ENCODE peak calls at places on chromosomes 3 and 15, in six cellular contexts. One of them, this sample, is unnamed.
A peak's percentile ranks its signal among the peaks of the same experiment; 100 is the strongest.

GRCh38 chr15:74428442-74428787 is 5.3 kb downstream of the SEMA7A start:
- DNase-seq in pancreas: no peak
- DNase-seq in heart left ventricle: no peak
- DNase-seq in neural progenitor cell: no peak
- DNase-seq in CD8-positive, alpha-beta T cell: no peak
- DNase-seq in left ventricle myocardium inferior: no peak
- DNase-seq in this sample: no peak

GRCh38 chr15:25582886-25583285 is 144.1 kb upstream of the UBE3A start:
- DNase-seq in pancreas: no peak
- DNase-seq in heart left ventricle: no peak
- DNase-seq in neural progenitor cell: no peak
- DNase-seq in CD8-positive, alpha-beta T cell: no peak
- DNase-seq in left ventricle myocardium inferior: no peak
- DNase-seq in this sample: no peak

GRCh38 chr3:4740397-4741105 is 238.7 kb upstream of the BHLHE40 start:
- DNase-seq in pancreas: no peak
- DNase-seq in heart left ventricle: peak; percentile 52
- DNase-seq in neural progenitor cell: no peak
- DNase-seq in CD8-positive, alpha-beta T cell: no peak
- DNase-seq in left ventricle myocardium inferior: no peak
- DNase-seq in this sample: no peak

GRCh38 chr3:28699283-28699682 is 350.7 kb upstream of the AZI2 start:
- DNase-seq in pancreas: peak; percentile 31
- DNase-seq in heart left ventricle: no peak
- DNase-seq in neural progenitor cell: no peak
- DNase-seq in CD8-positive, alpha-beta T cell: no peak
- DNase-seq in left ventricle myocardium inferior: no peak
- DNase-seq in this sample: no peak

GRCh38 chr15:76973906-76974305 is 21.0 kb upstream of the PSTPIP1 start:
- DNase-seq in pancreas: no peak
- DNase-seq in heart left ventricle: no peak
- DNase-seq in neural progenitor cell: no peak
- DNase-seq in CD8-positive, alpha-beta T cell: no peak
- DNase-seq in left ventricle myocardium inferior: no peak
- DNase-seq in this sample: no peak

GRCh38 chr3:65729973-65730372 is 308.7 kb downstream of the MAGI1 start:
- DNase-seq in pancreas: no peak
- DNase-seq in heart left ventricle: no peak
- DNase-seq in neural progenitor cell: no peak
- DNase-seq in CD8-positive, alpha-beta T cell: no peak
- DNase-seq in left ventricle myocardium inferior: no peak
- DNase-seq in this sample: no peak

GRCh38 chr3:143627336-143627735 is 220.9 kb downstream of the SLC9A9 start:
- DNase-seq in pancreas: no peak
- DNase-seq in heart left ventricle: no peak
- DNase-seq in neural progenitor cell: no peak
- DNase-seq in CD8-positive, alpha-beta T cell: no peak
- DNase-seq in left ventricle myocardium inferior: no peak
- DNase-seq in this sample: no peak

GRCh38 chr3:170740726-170741591 is 129.0 kb downstream of the RPL22L1 start:
- DNase-seq in pancreas: no peak
- DNase-seq in heart left ventricle: peak; percentile 46
- DNase-seq in neural progenitor cell: no peak
- DNase-seq in CD8-positive, alpha-beta T cell: no peak
- DNase-seq in left ventricle myocardium inferior: peak; percentile 33
- DNase-seq in this sample: no peak

GRCh38 chr3:149815318-149815717 is 2.3 kb downstream of the RNF13 start:
- DNase-seq in pancreas: no peak
- DNase-seq in heart left ventricle: no peak
- DNase-seq in neural progenitor cell: no peak
- DNase-seq in CD8-positive, alpha-beta T cell: no peak
- DNase-seq in left ventricle myocardium inferior: no peak
- DNase-seq in this sample: no peak

DNA sequence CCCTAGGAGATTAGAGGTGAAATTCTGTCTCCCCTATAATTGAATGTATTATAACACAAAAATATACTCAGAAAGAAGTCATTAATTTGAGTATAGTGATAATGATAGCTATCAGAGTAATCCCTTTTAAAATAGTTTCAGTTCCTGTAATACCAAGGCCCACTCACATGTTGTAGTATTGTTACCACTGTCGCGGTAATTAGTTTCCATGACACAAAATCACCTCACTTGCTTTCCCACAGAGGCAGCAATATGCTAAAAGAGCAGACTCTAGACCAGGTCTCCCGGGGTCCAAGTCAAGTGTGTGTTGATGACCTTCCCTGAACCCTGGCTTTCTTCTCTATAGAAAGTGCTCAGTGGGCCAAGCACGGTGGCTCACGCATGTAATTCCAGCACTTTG is 39.5 kb upstream of the NSMCE3 start:
- DNase-seq in pancreas: no peak
- DNase-seq in heart left ventricle: no peak
- DNase-seq in neural progenitor cell: no peak
- DNase-seq in CD8-positive, alpha-beta T cell: no peak
- DNase-seq in left ventricle myocardium inferior: no peak
- DNase-seq in this sample: no peak
- H3K27me3 ChIP-seq in pancreas: no peaks in the 10 kb centered on the region
- H3K27me3 ChIP-seq in heart left ventricle: no peaks in the 10 kb centered on the region
- H3K27me3 ChIP-seq in neural progenitor cell: no peaks in the 10 kb centered on the region
- H3K27me3 ChIP-seq in CD8-positive, alpha-beta T cell: no peaks in the 10 kb centered on the region
- H3K27me3 ChIP-seq in left ventricle myocardium inferior: peaks cover 42% of the 10 kb centered on the region
- H3K27me3 ChIP-seq in this sample: peaks cover 3% of the 10 kb centered on the region

GRCh38 chr3:110383356-110383755 is 688.3 kb upstream of the NECTIN3 start:
- DNase-seq in pancreas: no peak
- DNase-seq in heart left ventricle: no peak
- DNase-seq in neural progenitor cell: no peak
- DNase-seq in CD8-positive, alpha-beta T cell: no peak
- DNase-seq in left ventricle myocardium inferior: no peak
- DNase-seq in this sample: no peak
- H3K4me3 ChIP-seq in pancreas: no peak overlapping the region
- H3K4me3 ChIP-seq in heart left ventricle: no peak overlapping the region
- H3K4me3 ChIP-seq in neural progenitor cell: no peak overlapping the region
- H3K4me3 ChIP-seq in CD8-positive, alpha-beta T cell: no peak overlapping the region
- H3K4me3 ChIP-seq in left ventricle myocardium inferior: no peak overlapping the region
- H3K4me3 ChIP-seq in this sample: no peak overlapping the region

GRCh38 chr15:40297356-40297755 is 10.4 kb downstream of the PLCB2 start:
- DNase-seq in pancreas: peak; percentile 38
- DNase-seq in heart left ventricle: no peak
- DNase-seq in neural progenitor cell: no peak
- DNase-seq in CD8-positive, alpha-beta T cell: no peak
- DNase-seq in left ventricle myocardium inferior: no peak
- DNase-seq in this sample: no peak
- H3K4me1 ChIP-seq in pancreas: peaks cover 5% of the 10 kb centered on the region
- H3K4me1 ChIP-seq in heart left ventricle: peaks cover 51% of the 10 kb centered on the region
- H3K4me1 ChIP-seq in neural progenitor cell: peaks cover 17% of the 10 kb centered on the region
- H3K4me1 ChIP-seq in CD8-positive, alpha-beta T cell: no peaks in the 10 kb centered on the region
- H3K4me1 ChIP-seq in left ventricle myocardium inferior: peaks cover 50% of the 10 kb centered on the region
- H3K4me1 ChIP-seq in this sample: no peaks in the 10 kb centered on the region

GRCh38 chr15:29822100-29822684 is at the start of gene TJP1:
- DNase-seq in pancreas: peak; percentile 88
- DNase-seq in heart left ventricle: peak; percentile 89
- DNase-seq in neural progenitor cell: peak; percentile 94
- DNase-seq in CD8-positive, alpha-beta T cell: no peak
- DNase-seq in left ventricle myocardium inferior: peak; percentile 82
- DNase-seq in this sample: no peak

GRCh38 chr15:29822685-29823459 is 604 bp upstream of the TJP1 start:
- DNase-seq in pancreas: peak; percentile 87
- DNase-seq in heart left ventricle: peak; percentile 79
- DNase-seq in neural progenitor cell: peak; percentile 31
- DNase-seq in CD8-positive, alpha-beta T cell: no peak
- DNase-seq in left ventricle myocardium inferior: peak; percentile 66
- DNase-seq in this sample: no peak

GRCh38 chr15:29827421-29827820 is 5.2 kb upstream of the TJP1 start:
- DNase-seq in pancreas: no peak
- DNase-seq in heart left ventricle: no peak
- DNase-seq in neural progenitor cell: no peak
- DNase-seq in CD8-positive, alpha-beta T cell: no peak
- DNase-seq in left ventricle myocardium inferior: no peak
- DNase-seq in this sample: no peak

GRCh38 chr15:29826908-29827307 is 4.6 kb upstream of the TJP1 start:
- DNase-seq in pancreas: no peak
- DNase-seq in heart left ventricle: no peak
- DNase-seq in neural progenitor cell: no peak
- DNase-seq in CD8-positive, alpha-beta T cell: no peak
- DNase-seq in left ventricle myocardium inferior: no peak
- DNase-seq in this sample: no peak

GRCh38 chr15:29825205-29825604 is 2.9 kb upstream of the TJP1 start:
- DNase-seq in pancreas: no peak
- DNase-seq in heart left ventricle: no peak
- DNase-seq in neural progenitor cell: no peak
- DNase-seq in CD8-positive, alpha-beta T cell: no peak
- DNase-seq in left ventricle myocardium inferior: no peak
- DNase-seq in this sample: peak; percentile 80
- H3K27me3 ChIP-seq in pancreas: no peaks in the 10 kb centered on the region
- H3K27me3 ChIP-seq in heart left ventricle: no peaks in the 10 kb centered on the region
- H3K27me3 ChIP-seq in neural progenitor cell: peaks cover 16% of the 10 kb centered on the region
- H3K27me3 ChIP-seq in CD8-positive, alpha-beta T cell: peaks cover 39% of the 10 kb centered on the region
- H3K27me3 ChIP-seq in left ventricle myocardium inferior: no peaks in the 10 kb centered on the region
- H3K27me3 ChIP-seq in this sample: peaks cover 39% of the 10 kb centered on the region

DNA sequence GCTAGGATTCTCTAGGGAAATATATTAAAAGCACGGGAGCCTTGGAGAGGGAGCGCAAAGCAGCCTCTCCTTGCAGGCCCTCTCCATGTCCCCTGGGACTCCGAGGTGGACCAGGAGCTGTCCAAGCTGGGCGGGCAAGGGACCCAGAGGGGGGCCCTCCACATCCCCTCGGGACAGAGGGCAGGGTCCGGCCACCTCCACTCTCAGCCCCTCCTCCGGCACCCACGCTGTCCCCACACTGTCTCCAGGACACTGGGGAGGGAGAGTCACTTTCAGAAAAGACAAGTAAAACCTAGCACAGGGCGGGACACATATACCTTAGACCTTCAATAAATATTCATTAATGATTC is 77.5 kb upstream of the RNF7 start:
- DNase-seq in pancreas: no peak
- DNase-seq in heart left ventricle: peak; percentile 34
- DNase-seq in neural progenitor cell: no peak
- DNase-seq in CD8-positive, alpha-beta T cell: no peak
- DNase-seq in left ventricle myocardium inferior: no peak
- DNase-seq in this sample: no peak
- H3K4me3 ChIP-seq in pancreas: peak overlapping the region; percentile 11
- H3K4me3 ChIP-seq in heart left ventricle: peak overlapping the region; percentile 57
- H3K4me3 ChIP-seq in neural progenitor cell: peak overlapping the region; percentile 70
- H3K4me3 ChIP-seq in CD8-positive, alpha-beta T cell: no peak overlapping the region
- H3K4me3 ChIP-seq in left ventricle myocardium inferior: peak overlapping the region; percentile 71
- H3K4me3 ChIP-seq in this sample: no peak overlapping the region

DNA sequence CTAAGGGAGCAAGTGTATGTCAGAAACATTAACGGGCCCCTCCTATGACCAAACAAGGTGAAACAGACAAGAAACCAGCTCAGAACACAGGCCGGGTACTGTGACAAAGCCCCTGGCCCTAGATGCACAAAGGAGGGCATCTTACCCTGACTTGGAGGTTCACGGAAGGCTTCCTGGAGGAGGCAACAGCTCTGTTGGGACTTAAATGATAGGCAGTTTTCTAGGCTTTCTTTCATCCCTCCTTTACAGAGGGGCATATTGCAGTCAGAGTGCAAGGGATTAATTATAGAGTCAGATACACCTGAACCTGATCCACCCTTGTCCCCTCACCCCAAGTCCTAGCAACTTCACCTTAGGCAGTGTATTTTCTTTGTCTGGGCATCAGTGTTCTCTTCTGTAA is 8.4 kb downstream of the EPHB3 start:
- DNase-seq in pancreas: peak; percentile 6
- DNase-seq in heart left ventricle: no peak
- DNase-seq in neural progenitor cell: no peak
- DNase-seq in CD8-positive, alpha-beta T cell: no peak
- DNase-seq in left ventricle myocardium inferior: no peak
- DNase-seq in this sample: no peak
- H3K4me1 ChIP-seq in pancreas: peaks cover 30% of the 10 kb centered on the region
- H3K4me1 ChIP-seq in heart left ventricle: peaks cover 25% of the 10 kb centered on the region
- H3K4me1 ChIP-seq in neural progenitor cell: peaks cover 40% of the 10 kb centered on the region
- H3K4me1 ChIP-seq in CD8-positive, alpha-beta T cell: peaks cover 5% of the 10 kb centered on the region
- H3K4me1 ChIP-seq in left ventricle myocardium inferior: peaks cover 26% of the 10 kb centered on the region
- H3K4me1 ChIP-seq in this sample: no peaks in the 10 kb centered on the region

GRCh38 chr3:14576163-14576562 is 36.0 kb upstream of the GRIP2 start:
- DNase-seq in pancreas: no peak
- DNase-seq in heart left ventricle: no peak
- DNase-seq in neural progenitor cell: no peak
- DNase-seq in CD8-positive, alpha-beta T cell: no peak
- DNase-seq in left ventricle myocardium inferior: no peak
- DNase-seq in this sample: no peak
- H3K27me3 ChIP-seq in pancreas: no peaks in the 10 kb centered on the region
- H3K27me3 ChIP-seq in heart left ventricle: no peaks in the 10 kb centered on the region
- H3K27me3 ChIP-seq in neural progenitor cell: no peaks in the 10 kb centered on the region
- H3K27me3 ChIP-seq in CD8-positive, alpha-beta T cell: no peaks in the 10 kb centered on the region
- H3K27me3 ChIP-seq in left ventricle myocardium inferior: peaks cover 66% of the 10 kb centered on the region
- H3K27me3 ChIP-seq in this sample: no peaks in the 10 kb centered on the region

DNA sequence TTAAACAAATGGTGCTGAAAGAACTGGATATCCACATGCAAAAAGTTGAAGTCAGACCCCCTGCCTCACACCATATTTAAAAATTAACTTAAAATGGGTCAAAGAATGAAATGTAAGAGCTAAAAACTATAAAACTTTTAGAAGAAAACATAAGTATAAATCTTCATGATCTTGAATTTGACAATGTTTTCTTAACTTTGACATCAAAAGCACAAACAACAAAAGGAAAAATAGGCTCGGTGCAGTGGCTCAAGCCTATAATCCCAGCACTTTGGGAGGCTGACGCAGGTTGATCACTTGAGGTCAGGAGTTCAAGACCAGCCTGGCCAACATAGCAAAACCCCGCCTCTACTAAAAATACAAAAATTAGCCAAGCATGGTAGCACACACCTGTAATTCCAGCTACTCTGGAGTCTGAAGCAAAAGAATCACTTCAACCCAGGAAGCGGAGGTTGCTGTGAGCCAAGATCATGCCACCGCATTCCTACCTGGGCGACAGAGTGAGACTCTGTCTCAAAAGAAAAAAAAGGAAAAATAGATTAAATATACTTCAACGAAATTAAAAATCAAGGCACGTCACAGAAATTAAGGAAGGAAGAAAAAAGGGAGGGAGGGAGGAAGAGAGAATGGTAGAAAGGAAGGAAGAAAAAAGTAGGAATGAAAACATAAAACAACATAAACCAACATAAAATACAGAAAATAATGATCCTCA is 1.5 kb downstream of the RAB27A start:
- DNase-seq in pancreas: no peak
- DNase-seq in heart left ventricle: no peak
- DNase-seq in neural progenitor cell: no peak
- DNase-seq in CD8-positive, alpha-beta T cell: no peak
- DNase-seq in left ventricle myocardium inferior: no peak
- DNase-seq in this sample: no peak
- H3K4me3 ChIP-seq in pancreas: peak overlapping the region; percentile 88
- H3K4me3 ChIP-seq in heart left ventricle: no peak overlapping the region
- H3K4me3 ChIP-seq in neural progenitor cell: peak overlapping the region; percentile 84
- H3K4me3 ChIP-seq in CD8-positive, alpha-beta T cell: no peak overlapping the region
- H3K4me3 ChIP-seq in left ventricle myocardium inferior: peak overlapping the region; percentile 85
- H3K4me3 ChIP-seq in this sample: peak overlapping the region; percentile 87